ENCODE peak calls at places on chromosomes 1 and 21, in four cellular contexts. Y is HepG2, R is PC-3, W is IMR-90. S is an unnamed sample.
A peak's percentile ranks its signal among the peaks of the same experiment; 100 is the strongest.

GRCh38 chr1:22774483-22775182 is 64.0 kb downstream of the EPHB2 start:
- DNase-seq in Y (no peak), R (no peak), W (no peak), S (no peak)

GRCh38 chr1:178267646-178268094 is 173.8 kb downstream of the RASAL2 start:
- DNase-seq in Y (no peak), R (peak; percentile 65), W (peak; percentile 40), S (no peak)

GRCh38 chr21:45293214-45293725 is 5.6 kb upstream of the POFUT2 start:
- DNase-seq in Y (no peak), R (peak; percentile 29), W (no peak), S (peak; percentile 43)

GRCh38 chr1:44832068-44832700 is 10.9 kb downstream of the PTCH2 start:
- DNase-seq in Y (no peak), R (no peak), W (no peak), S (no peak)

GRCh38 chr1:197127513-197127912 is 19.0 kb downstream of the ASPM start:
- DNase-seq in Y (no peak), R (no peak), W (no peak), S (no peak)

GRCh38 chr1:85200870-85201339 is at the start of gene SYDE2:
- DNase-seq in Y (peak; percentile 67), R (peak; percentile 84), W (peak; percentile 58), S (peak; percentile 91)

GRCh38 chr1:22801753-22802152 is 91.1 kb downstream of the EPHB2 start:
- DNase-seq in Y (no peak), R (no peak), W (no peak), S (no peak)

GRCh38 chr1:30912203-30912602 is 3.6 kb upstream of the SDC3 start:
- DNase-seq in Y (no peak), R (no peak), W (no peak), S (no peak)

GRCh38 chr1:13786541-13786940 is 86.6 kb downstream of the PRDM2 start:
- DNase-seq in Y (no peak), R (no peak), W (no peak), S (no peak)

GRCh38 chr1:98288494-98288893 is 367.7 kb upstream of the DPYD start:
- DNase-seq in Y (no peak), R (no peak), W (no peak), S (no peak)

GRCh38 chr21:17925000-17925610 is 105.9 kb upstream of the C21orf91 start:
- DNase-seq in Y (peak; percentile 63), R (peak; percentile 83), W (peak; percentile 54), S (peak; percentile 84)

GRCh38 chr21:8993284-8993942 is 1528.0 kb upstream of the TPTE start:
- DNase-seq in Y (peak; percentile 92), R (peak; percentile 4), W (no peak), S (no peak)

GRCh38 chr21:43921602-43921978 is 56.6 kb downstream of the AGPAT3 start:
- DNase-seq in Y (peak; percentile 64), R (no peak), W (no peak), S (peak; percentile 59)

GRCh38 chr1:224507771-224508523 is 73.3 kb upstream of the WDR26 start:
- DNase-seq in Y (peak; percentile 43), R (no peak), W (no peak), S (no peak)

GRCh38 chr1:233656032-233656620 is 42.2 kb downstream of the KCNK1 start:
- DNase-seq in Y (no peak), R (peak; percentile 52), W (no peak), S (no peak)
- TF ChIP-seq CTCF in Y (no peak), R (no peak), W (no peak), S (no peak)

DNA sequence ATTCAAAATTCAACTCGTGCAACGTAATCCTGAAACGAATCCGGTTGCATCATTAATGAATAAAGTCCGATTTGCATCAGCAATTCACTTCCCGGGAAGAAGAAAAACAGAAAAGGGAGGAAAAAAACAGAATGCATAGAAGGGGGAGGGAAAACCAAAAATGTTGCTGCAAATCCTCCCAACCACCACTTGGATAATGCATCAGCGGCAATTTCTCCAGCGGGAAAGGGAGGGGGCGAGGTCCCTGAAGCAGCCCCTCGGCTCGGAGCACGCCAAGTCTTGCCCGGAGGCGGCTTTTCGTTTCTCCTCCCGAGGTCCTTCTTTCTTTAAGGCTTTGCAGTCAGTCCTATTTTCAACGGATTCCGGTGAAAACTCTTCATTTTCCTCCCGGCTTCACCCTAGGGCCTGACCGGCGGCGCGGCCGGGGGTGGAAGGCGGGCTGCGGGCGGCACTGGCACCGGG is 720 bp downstream of the CDC42BPA start:
- DNase-seq in Y (peak; percentile 44), R (peak; percentile 80), W (peak; percentile 61), S (peak; percentile 77)
- H3K4me2 ChIP-seq in Y (peak overlapping the region; percentile 72), R (peak overlapping the region; percentile 86), W (peak overlapping the region; percentile 84), S (peak overlapping the region; percentile 79)

DNA sequence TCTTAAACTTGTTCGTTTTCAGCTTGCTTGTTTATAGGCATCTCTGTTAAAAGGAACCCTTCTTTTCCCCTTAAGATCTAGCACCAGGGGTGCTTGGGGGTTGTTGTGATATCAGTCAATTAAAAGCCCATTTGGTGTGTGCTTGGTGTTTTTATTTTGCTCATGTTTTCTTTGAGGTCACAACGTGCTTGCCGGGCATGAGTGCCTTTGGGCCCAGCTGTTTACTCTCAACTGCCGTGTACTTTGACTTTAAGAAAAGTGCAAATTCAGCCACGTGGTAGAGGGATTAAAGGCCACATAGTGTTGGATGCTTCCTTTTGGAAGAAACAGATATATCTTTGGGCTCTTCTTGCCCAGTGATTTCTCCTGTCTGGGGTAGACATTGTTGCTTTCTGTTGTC is 10.5 kb downstream of the ARID1A start:
- DNase-seq in Y (peak; percentile 53), R (no peak), W (no peak), S (peak; percentile 40)
- H3K27ac ChIP-seq in Y (peak overlapping the region; percentile 72), R (peak overlapping the region; percentile 87), W (peak overlapping the region; percentile 68), S (peak overlapping the region; percentile 46)

GRCh38 chr1:214341918-214342317 is 61.0 kb downstream of the SMYD2 start:
- DNase-seq in Y (no peak), R (no peak), W (no peak), S (no peak)
- TF ChIP-seq CTCF in Y (no peak), R (no peak), W (no peak), S (no peak)

DNA sequence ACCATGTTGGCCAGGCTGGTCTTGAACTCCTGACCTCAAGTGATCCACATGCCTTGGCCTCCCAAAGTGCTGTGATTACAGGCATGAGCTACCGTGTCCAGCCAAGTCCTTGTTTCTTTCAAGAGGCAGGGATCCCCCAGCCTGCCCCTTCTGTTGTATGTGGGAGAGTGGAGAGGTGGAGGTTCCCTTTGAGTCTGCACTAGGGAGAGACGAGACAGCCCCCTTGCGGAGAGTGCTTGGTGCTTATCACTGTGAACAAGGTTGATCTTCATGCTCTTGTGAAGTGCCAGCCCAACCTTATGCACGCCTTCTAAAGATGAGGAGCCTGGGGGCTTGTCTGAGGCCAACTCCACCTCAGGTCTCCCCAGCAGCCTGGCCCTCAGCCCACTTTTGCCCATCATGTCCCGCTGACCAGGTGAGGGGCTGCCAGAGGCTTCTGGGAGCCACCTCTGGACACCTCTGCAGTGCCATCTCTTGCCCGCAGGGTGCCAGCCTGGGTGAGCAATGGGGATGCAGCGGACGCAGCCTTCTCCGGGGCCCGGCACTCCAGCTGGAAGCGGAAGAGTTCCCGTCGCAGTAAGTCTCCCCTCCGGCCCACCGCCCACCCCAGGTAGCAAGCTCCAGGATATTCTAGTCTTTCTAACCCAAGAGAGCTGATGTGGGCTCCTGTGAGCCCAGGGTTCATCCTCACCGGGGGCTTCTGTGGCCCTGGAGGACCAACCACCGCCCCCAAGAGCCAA is 62.3 kb downstream of the ARHGEF10L start:
- DNase-seq in Y (no peak), R (no peak), W (no peak), S (no peak)
- H3K4me2 ChIP-seq in Y (no peak overlapping the region), R (no peak overlapping the region), W (no peak overlapping the region), S (no peak overlapping the region)

GRCh38 chr1:53276153-53276901 is 38.0 kb upstream of the MAGOH start:
- DNase-seq in Y (no peak), R (no peak), W (no peak), S (no peak)
- H3K27ac ChIP-seq in Y (no peak overlapping the region), R (no peak overlapping the region), W (no peak overlapping the region), S (no peak overlapping the region)

DNA sequence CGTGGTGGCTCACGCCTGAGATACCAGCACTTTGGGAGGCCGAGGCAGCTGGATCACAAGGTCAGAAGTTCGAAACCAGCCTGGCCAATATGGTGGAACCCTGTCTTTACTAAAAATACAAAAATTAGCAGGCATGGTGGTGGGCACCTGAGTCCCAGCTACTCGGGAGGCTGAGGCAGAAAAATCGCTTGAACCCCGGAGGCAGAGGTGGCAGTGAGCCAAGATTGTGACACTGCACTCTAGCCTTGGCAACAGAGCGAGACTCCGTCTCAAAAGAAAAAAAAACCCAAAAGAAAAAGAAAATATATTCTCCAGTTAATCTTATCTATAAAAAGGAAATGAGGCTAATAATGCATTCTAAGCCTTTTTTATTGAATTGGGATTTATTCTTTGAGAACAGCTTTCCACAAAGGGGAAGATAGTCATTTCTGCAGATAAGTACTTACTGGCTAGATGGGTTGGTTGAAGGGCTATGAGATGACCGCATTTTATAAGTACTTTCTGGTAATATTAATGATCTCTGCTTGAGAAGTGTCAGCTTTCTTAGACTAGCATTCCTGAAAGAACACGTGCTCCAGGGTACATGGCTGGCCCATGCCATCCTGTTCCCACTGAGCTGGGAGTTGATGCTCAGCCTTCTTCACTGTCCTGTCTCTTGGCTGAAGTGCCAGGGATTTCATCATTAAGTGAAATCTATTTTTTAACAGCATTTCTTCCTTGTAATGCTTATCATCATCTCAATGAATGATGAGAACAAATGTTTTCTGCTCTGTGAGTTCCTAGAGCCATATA is 57.9 kb downstream of the SASS6 start:
- DNase-seq in Y (no peak), R (no peak), W (no peak), S (no peak)
- TF ChIP-seq CTCF in Y (no peak), R (no peak), W (no peak), S (no peak)